ENCODE peak calls at places on chromosomes 6 and 20, in seven cellular contexts. One of them, this sample, is unnamed.

GRCh38 chr6:112951829-112952228 is 604.7 kb downstream of the RFPL4B start:
- DNase-seq in HepG2: no peak
- DNase-seq in H1: no peak
- DNase-seq in GM12891: no peak
- DNase-seq in GM12878: no peak
- DNase-seq in SK-N-SH: no peak
- DNase-seq in K562: peak
- DNase-seq in this sample: no peak

GRCh38 chr6:912871-913663 is 220.1 kb upstream of the EXOC2 start:
- DNase-seq in K562: peak
- DNase-seq in GM12878: no peak
- DNase-seq in H1: no peak
- DNase-seq in SK-N-SH: no peak
- DNase-seq in GM12891: no peak
- DNase-seq in HepG2: peak
- DNase-seq in this sample: no peak

GRCh38 chr6:12113190-12113578 is 101.1 kb downstream of the HIVEP1 start:
- DNase-seq in K562: peak
- DNase-seq in SK-N-SH: no peak
- DNase-seq in HepG2: no peak
- DNase-seq in GM12891: no peak
- DNase-seq in H1: no peak
- DNase-seq in GM12878: no peak
- DNase-seq in this sample: peak

GRCh38 chr6:166749666-166750065 is 122.6 kb upstream of the RPS6KA2 start:
- DNase-seq in SK-N-SH: no peak
- DNase-seq in H1: no peak
- DNase-seq in K562: no peak
- DNase-seq in HepG2: no peak
- DNase-seq in GM12891: no peak
- DNase-seq in GM12878: no peak
- DNase-seq in this sample: no peak

GRCh38 chr6:96836579-96837137 is 619 bp downstream of the GPR63 start:
- DNase-seq in SK-N-SH: peak
- DNase-seq in H1: no peak
- DNase-seq in K562: peak
- DNase-seq in GM12878: no peak
- DNase-seq in HepG2: no peak
- DNase-seq in GM12891: no peak
- DNase-seq in this sample: no peak

GRCh38 chr20:20407891-20408805 is 40.2 kb downstream of the INSM1 start:
- DNase-seq in SK-N-SH: peak
- DNase-seq in H1: no peak
- DNase-seq in GM12891: no peak
- DNase-seq in GM12878: no peak
- DNase-seq in K562: no peak
- DNase-seq in HepG2: peak
- DNase-seq in this sample: no peak

GRCh38 chr6:87421576-87421975 is 13.8 kb downstream of the CFAP206 start:
- DNase-seq in K562: no peak
- DNase-seq in SK-N-SH: peak
- DNase-seq in GM12891: no peak
- DNase-seq in GM12878: no peak
- DNase-seq in H1: no peak
- DNase-seq in HepG2: no peak
- DNase-seq in this sample: no peak

GRCh38 chr6:125869427-125869826 is 78.7 kb downstream of the NCOA7 start:
- DNase-seq in HepG2: no peak
- DNase-seq in K562: peak
- DNase-seq in GM12891: no peak
- DNase-seq in GM12878: no peak
- DNase-seq in H1: no peak
- DNase-seq in SK-N-SH: peak
- DNase-seq in this sample: no peak

GRCh38 chr20:50360921-50361320 is 149.3 kb upstream of the PTPN1 start:
- DNase-seq in GM12878: no peak
- DNase-seq in H1: no peak
- DNase-seq in HepG2: no peak
- DNase-seq in GM12891: no peak
- DNase-seq in K562: no peak
- DNase-seq in SK-N-SH: no peak
- DNase-seq in this sample: no peak

GRCh38 chr20:44896583-44896982 is 11.1 kb downstream of the YWHAB start:
- DNase-seq in HepG2: peak
- DNase-seq in H1: no peak
- DNase-seq in GM12891: no peak
- DNase-seq in K562: no peak
- DNase-seq in GM12878: no peak
- DNase-seq in SK-N-SH: no peak
- DNase-seq in this sample: no peak

GRCh38 chr20:37919389-37920040 is 16.6 kb downstream of the VSTM2L start:
- DNase-seq in K562: no peak
- DNase-seq in SK-N-SH: no peak
- DNase-seq in GM12891: no peak
- DNase-seq in GM12878: no peak
- DNase-seq in HepG2: no peak
- DNase-seq in H1: no peak
- DNase-seq in this sample: no peak

GRCh38 chr6:105272783-105273182 is 93.0 kb upstream of the POPDC3 start:
- DNase-seq in H1: no peak
- DNase-seq in SK-N-SH: no peak
- DNase-seq in GM12891: no peak
- DNase-seq in GM12878: no peak
- DNase-seq in K562: peak
- DNase-seq in HepG2: peak
- DNase-seq in this sample: no peak

GRCh38 chr20:50510706-50511401 is 671 bp downstream of the PTPN1 start:
- DNase-seq in H1: no peak
- DNase-seq in K562: peak
- DNase-seq in SK-N-SH: no peak
- DNase-seq in GM12891: no peak
- DNase-seq in HepG2: peak
- DNase-seq in GM12878: no peak
- DNase-seq in this sample: no peak

GRCh38 chr6:56021943-56022342 is 146.6 kb upstream of the BMP5 start:
- DNase-seq in GM12891: no peak
- DNase-seq in HepG2: no peak
- DNase-seq in H1: no peak
- DNase-seq in K562: no peak
- DNase-seq in SK-N-SH: no peak
- DNase-seq in GM12878: no peak
- DNase-seq in this sample: no peak

GRCh38 chr6:88823998-88824397 is 139.4 kb downstream of the RNGTT start:
- DNase-seq in H1: no peak
- DNase-seq in GM12891: no peak
- DNase-seq in GM12878: no peak
- DNase-seq in K562: no peak
- DNase-seq in SK-N-SH: no peak
- DNase-seq in HepG2: peak
- DNase-seq in this sample: no peak

GRCh38 chr6:27893836-27894807 is 18.1 kb downstream of the OR2B2 start:
- DNase-seq in K562: peak
- DNase-seq in H1: no peak
- DNase-seq in SK-N-SH: peak
- DNase-seq in GM12878: peak
- DNase-seq in GM12891: no peak
- DNase-seq in HepG2: peak
- DNase-seq in this sample: no peak
- TF ChIP-seq POLR2AphosphoS5 in K562: no peak
- TF ChIP-seq POLR2AphosphoS5 in H1: peak
- TF ChIP-seq POLR2AphosphoS5 in SK-N-SH: peak
- TF ChIP-seq POLR2AphosphoS5 in GM12878: peak
- TF ChIP-seq POLR2AphosphoS5 in GM12891: peak
- TF ChIP-seq POLR2AphosphoS5 in HepG2: peak
- TF ChIP-seq POLR2AphosphoS5 in this sample: peak

GRCh38 chr6:30875244-30876038 is 8.9 kb upstream of the DDR1 start:
- DNase-seq in K562: peak
- DNase-seq in HepG2: no peak
- DNase-seq in H1: no peak
- DNase-seq in GM12878: no peak
- DNase-seq in GM12891: no peak
- DNase-seq in SK-N-SH: no peak
- DNase-seq in this sample: no peak
- TF ChIP-seq TAF1 in K562: peak
- TF ChIP-seq TAF1 in HepG2: no peak
- TF ChIP-seq TAF1 in H1: no peak
- TF ChIP-seq TAF1 in GM12878: no peak
- TF ChIP-seq TAF1 in GM12891: no peak
- TF ChIP-seq TAF1 in SK-N-SH: no peak
- TF ChIP-seq TAF1 in this sample: no peak

GRCh38 chr20:46784450-46785127 is 75.1 kb downstream of the SLC2A10 start:
- DNase-seq in H1: no peak
- DNase-seq in K562: no peak
- DNase-seq in GM12891: no peak
- DNase-seq in GM12878: no peak
- DNase-seq in HepG2: peak
- DNase-seq in SK-N-SH: no peak
- DNase-seq in this sample: no peak
- TF ChIP-seq POLR2AphosphoS5 in H1: no peak
- TF ChIP-seq POLR2AphosphoS5 in K562: no peak
- TF ChIP-seq POLR2AphosphoS5 in GM12891: no peak
- TF ChIP-seq POLR2AphosphoS5 in GM12878: no peak
- TF ChIP-seq POLR2AphosphoS5 in HepG2: no peak
- TF ChIP-seq POLR2AphosphoS5 in SK-N-SH: no peak
- TF ChIP-seq POLR2AphosphoS5 in this sample: no peak

GRCh38 chr6:137805622-137806021 is 61.4 kb upstream of the TNFAIP3 start:
- DNase-seq in GM12878: no peak
- DNase-seq in K562: peak
- DNase-seq in GM12891: no peak
- DNase-seq in HepG2: no peak
- DNase-seq in H1: no peak
- DNase-seq in SK-N-SH: no peak
- DNase-seq in this sample: no peak
- TF ChIP-seq TAF1 in GM12878: no peak
- TF ChIP-seq TAF1 in K562: no peak
- TF ChIP-seq TAF1 in GM12891: no peak
- TF ChIP-seq TAF1 in HepG2: no peak
- TF ChIP-seq TAF1 in H1: no peak
- TF ChIP-seq TAF1 in SK-N-SH: no peak
- TF ChIP-seq TAF1 in this sample: no peak

DNA sequence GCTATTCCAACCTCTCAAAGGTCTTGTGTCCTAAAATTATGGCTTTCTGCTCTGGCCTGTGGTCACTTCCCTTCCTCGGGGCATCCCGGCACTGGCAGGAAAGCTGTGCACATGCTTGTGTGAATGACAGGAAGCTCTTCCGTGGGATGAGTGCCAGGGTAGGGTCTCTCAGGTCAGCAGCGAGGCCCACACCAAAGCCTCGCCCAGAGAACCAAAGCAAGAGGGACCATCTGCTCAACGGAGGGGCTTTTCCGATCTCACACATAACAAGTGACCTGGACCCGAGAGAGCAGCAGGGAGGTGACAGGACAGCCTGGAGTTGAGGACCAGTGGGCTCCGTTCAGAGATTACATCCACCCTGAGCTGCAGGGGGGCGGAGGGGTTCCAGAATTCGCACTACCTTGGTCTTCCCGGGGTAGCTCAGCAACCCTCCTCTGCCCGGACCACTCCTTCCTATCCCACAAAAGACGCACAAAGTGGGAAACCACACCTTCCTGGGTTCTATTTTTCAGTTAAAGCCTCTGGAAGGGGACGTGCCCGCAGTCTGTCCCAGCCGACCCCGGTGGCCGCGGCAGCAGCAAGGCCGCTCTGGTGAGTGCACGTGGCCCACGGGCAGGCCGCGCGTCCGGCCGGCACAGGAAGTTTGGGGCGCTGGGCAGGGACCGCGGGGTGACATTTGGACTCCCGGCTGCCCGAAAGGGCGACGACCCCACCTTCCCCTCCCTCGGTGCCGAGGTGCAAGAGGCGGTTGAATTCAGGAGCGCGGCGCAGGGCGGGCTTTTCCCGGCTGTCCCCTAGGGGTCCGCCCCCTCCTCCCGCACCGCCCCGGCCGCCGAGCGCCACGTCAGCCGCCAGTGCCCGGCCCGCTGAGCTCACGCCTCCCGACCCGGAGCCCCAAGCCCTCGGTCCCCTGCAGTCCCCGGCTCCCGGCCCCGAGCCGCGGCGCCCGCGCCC is 988 bp downstream of the TXNDC5 start:
- DNase-seq in SK-N-SH: peak
- DNase-seq in K562: peak
- DNase-seq in GM12878: no peak
- DNase-seq in HepG2: peak
- DNase-seq in GM12891: peak
- DNase-seq in H1: peak
- DNase-seq in this sample: peak
- TF ChIP-seq POLR2AphosphoS5 in SK-N-SH: no peak
- TF ChIP-seq POLR2AphosphoS5 in K562: no peak
- TF ChIP-seq POLR2AphosphoS5 in GM12878: no peak
- TF ChIP-seq POLR2AphosphoS5 in HepG2: peak
- TF ChIP-seq POLR2AphosphoS5 in GM12891: no peak
- TF ChIP-seq POLR2AphosphoS5 in H1: peak
- TF ChIP-seq POLR2AphosphoS5 in this sample: no peak

GRCh38 chr20:33693741-33694645 is 7.8 kb upstream of the E2F1 start:
- DNase-seq in HepG2: no peak
- DNase-seq in GM12878: no peak
- DNase-seq in K562: no peak
- DNase-seq in H1: peak
- DNase-seq in SK-N-SH: peak
- DNase-seq in GM12891: no peak
- DNase-seq in this sample: no peak
- TF ChIP-seq TAF1 in HepG2: no peak
- TF ChIP-seq TAF1 in GM12878: no peak
- TF ChIP-seq TAF1 in K562: no peak
- TF ChIP-seq TAF1 in H1: no peak
- TF ChIP-seq TAF1 in SK-N-SH: no peak
- TF ChIP-seq TAF1 in GM12891: no peak
- TF ChIP-seq TAF1 in this sample: no peak

DNA sequence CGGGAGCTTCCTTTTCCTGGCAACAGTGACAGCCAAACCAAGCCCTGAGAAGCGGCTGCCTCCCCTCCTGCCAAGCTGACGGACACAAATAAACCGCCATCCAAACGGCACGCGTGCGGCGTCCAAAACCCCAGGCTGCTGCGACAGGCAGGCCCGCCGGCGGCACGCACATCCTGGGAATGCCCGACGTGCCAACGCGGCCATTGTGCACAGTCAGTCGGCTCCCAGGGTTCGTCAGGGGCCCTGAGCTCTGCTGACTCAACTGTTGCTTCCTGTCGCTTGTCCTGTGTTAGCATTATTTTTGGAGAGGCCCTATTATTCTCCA is 6.8 kb downstream of the JAG1 start:
- DNase-seq in SK-N-SH: no peak
- DNase-seq in H1: no peak
- DNase-seq in K562: no peak
- DNase-seq in GM12891: no peak
- DNase-seq in GM12878: no peak
- DNase-seq in HepG2: no peak
- DNase-seq in this sample: no peak
- TF ChIP-seq POLR2AphosphoS5 in SK-N-SH: no peak
- TF ChIP-seq POLR2AphosphoS5 in H1: no peak
- TF ChIP-seq POLR2AphosphoS5 in K562: no peak
- TF ChIP-seq POLR2AphosphoS5 in GM12891: no peak
- TF ChIP-seq POLR2AphosphoS5 in GM12878: no peak
- TF ChIP-seq POLR2AphosphoS5 in HepG2: no peak
- TF ChIP-seq POLR2AphosphoS5 in this sample: no peak

DNA sequence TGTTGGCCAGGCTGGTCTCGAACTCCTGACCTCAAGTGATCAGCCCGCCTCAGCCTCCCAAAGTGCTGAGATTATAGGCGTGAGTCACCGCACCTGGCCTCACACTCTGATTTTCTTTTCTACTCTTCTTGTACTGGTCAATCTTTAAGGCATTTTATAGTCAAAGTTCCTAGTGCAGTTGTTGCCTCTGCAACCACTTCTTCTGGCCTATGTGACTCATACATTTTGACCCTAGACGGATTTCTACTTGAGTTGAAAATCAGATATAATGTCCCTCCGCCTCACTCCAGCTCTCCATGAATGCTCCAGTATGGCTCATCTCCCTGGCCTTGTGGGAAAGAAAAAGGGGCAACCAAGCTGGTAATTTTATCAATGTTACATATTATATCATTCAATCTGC is 42.4 kb downstream of the TNFRSF21 start:
- DNase-seq in GM12878: no peak
- DNase-seq in K562: no peak
- DNase-seq in SK-N-SH: no peak
- DNase-seq in HepG2: no peak
- DNase-seq in H1: no peak
- DNase-seq in GM12891: no peak
- DNase-seq in this sample: no peak
- TF ChIP-seq TAF1 in GM12878: no peak
- TF ChIP-seq TAF1 in K562: no peak
- TF ChIP-seq TAF1 in SK-N-SH: no peak
- TF ChIP-seq TAF1 in HepG2: no peak
- TF ChIP-seq TAF1 in H1: no peak
- TF ChIP-seq TAF1 in GM12891: no peak
- TF ChIP-seq TAF1 in this sample: no peak

This sample was measured in GM12892.